ENCODE peak calls at places on chromosome 14, in four cellular contexts. S is HFF-Myc, D is fibroblast of lung, B is left ventricle myocardium inferior. Y is an unnamed sample.
A peak's percentile ranks its signal among the peaks of the same experiment; 100 is the strongest.

GRCh38 chr14:78848234-78848820 is 678.2 kb downstream of the NRXN3 start:
- DNase-seq in B (no peak), S (no peak), D (peak; percentile 20), Y (no peak)

GRCh38 chr14:68758301-68758700 is 34.6 kb downstream of the ZFP36L1 start:
- DNase-seq in D (no peak), B (no peak), S (no peak), Y (no peak)

GRCh38 chr14:32588448-32589320 is 259.6 kb downstream of the AKAP6 start:
- DNase-seq in S (no peak), D (peak; percentile 55), B (no peak), Y (no peak)

GRCh38 chr14:49767473-49768300 is at the start of gene KLHDC2:
- DNase-seq in B (peak; percentile 92), D (peak; percentile 91), S (no peak), Y (peak; percentile 75)

GRCh38 chr14:29240046-29240445 is 473.5 kb downstream of the FOXG1 start:
- DNase-seq in S (no peak), B (no peak), D (peak; percentile 93), Y (no peak)

GRCh38 chr14:67357583-67358354 is 1.8 kb downstream of the ATP6V1D start:
- DNase-seq in B (no peak), S (no peak), D (peak; percentile 30), Y (no peak)

GRCh38 chr14:105519946-105520698 is 6.3 kb upstream of the TMEM121 start:
- DNase-seq in D (no peak), S (no peak), B (no peak), Y (no peak)

GRCh38 chr14:20630340-20631022 is 11.0 kb downstream of the OR6S1 start:
- DNase-seq in B (no peak), D (peak; percentile 27), S (peak; percentile 67), Y (no peak)

GRCh38 chr14:105168979-105169507 is 467 bp upstream of the JAG2 start:
- DNase-seq in B (no peak), D (no peak), S (no peak), Y (no peak)

GRCh38 chr14:51539571-51540037 is 112.1 kb upstream of the FRMD6 start:
- DNase-seq in B (no peak), D (peak; percentile 98), S (peak; percentile 76), Y (no peak)

GRCh38 chr14:26888592-26888991 is 290.8 kb upstream of the NOVA1 start:
- DNase-seq in B (no peak), S (no peak), D (no peak), Y (no peak)

GRCh38 chr14:25086081-25086480 is 36.1 kb upstream of the STXBP6 start:
- DNase-seq in S (no peak), D (no peak), B (no peak), Y (no peak)

GRCh38 chr14:97376310-97376709 is 579.1 kb downstream of the VRK1 start:
- DNase-seq in D (no peak), S (no peak), B (no peak), Y (no peak)

GRCh38 chr14:102280376-102280962 is 24.5 kb downstream of the MOK start:
- DNase-seq in S (peak; percentile 48), D (peak; percentile 100), B (no peak), Y (peak; percentile 78)

GRCh38 chr14:55954108-55954507 is 164.1 kb upstream of the PELI2 start:
- DNase-seq in B (no peak), D (no peak), S (no peak), Y (no peak)

GRCh38 chr14:30214456-30215090 is 286.9 kb upstream of the PRKD1 start:
- DNase-seq in D (peak; percentile 70), B (no peak), S (peak; percentile 35), Y (peak; percentile 49)

GRCh38 chr14:81247271-81247766 is 26.6 kb upstream of the GTF2A1 start:
- DNase-seq in B (no peak), S (no peak), D (no peak), Y (no peak)

GRCh38 chr14:92523752-92524151 is 10.2 kb downstream of the RIN3 start:
- DNase-seq in B (no peak), D (no peak), S (no peak), Y (no peak)

GRCh38 chr14:100907240-100907639 is 3.7 kb upstream of the RTL1 start:
- DNase-seq in B (no peak), S (no peak), D (peak; percentile 46), Y (no peak)

GRCh38 chr14:99579077-99579836 is 24.8 kb downstream of the CCDC85C start:
- DNase-seq in S (no peak), B (no peak), D (no peak), Y (no peak)

GRCh38 chr14:57346741-57347140 is 43.6 kb upstream of the NAA30 start:
- DNase-seq in B (no peak), S (no peak), D (no peak), Y (no peak)

GRCh38 chr14:74893614-74894091 is 11.9 kb downstream of the DLST start:
- DNase-seq in B (no peak), D (no peak), S (no peak), Y (no peak)
- TF ChIP-seq CTCF in B (no peak), D (no peak), S (no peak), Y (no peak)

DNA sequence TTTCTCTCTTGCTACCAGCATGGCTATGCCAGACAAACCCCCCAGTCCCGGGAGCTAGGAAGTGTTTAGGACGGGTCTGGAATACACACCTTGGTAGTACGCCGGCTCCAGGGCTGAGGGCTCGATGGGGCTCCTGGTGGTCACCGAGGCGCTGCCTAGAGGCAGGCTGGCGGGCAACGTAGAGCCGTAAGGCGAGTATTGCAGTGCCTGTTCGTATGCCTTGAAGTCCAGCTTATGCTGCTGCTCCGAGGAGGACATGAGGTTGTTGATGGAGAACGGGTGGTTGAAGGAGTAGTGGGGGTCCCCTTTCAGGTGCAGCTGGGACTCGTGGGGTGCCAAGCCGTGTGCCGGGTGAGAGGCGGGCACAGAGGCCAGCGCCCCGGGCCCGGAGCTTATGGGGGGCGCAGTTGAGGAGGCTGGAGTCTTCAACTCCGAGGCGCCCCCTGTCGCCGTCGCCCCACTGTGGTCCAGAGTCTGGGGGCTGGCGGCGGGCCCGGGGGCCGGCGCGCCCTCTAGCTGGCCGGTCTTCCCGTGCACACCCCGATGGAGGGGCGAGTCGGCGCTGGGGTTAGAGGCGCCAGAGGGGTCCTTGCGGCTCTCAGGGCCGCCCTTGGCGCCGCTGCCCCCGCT is 3.6 kb downstream of the FOXA1 start:
- DNase-seq in B (no peak), D (no peak), S (no peak), Y (no peak)
- TF ChIP-seq CTCF in B (no peak), D (no peak), S (peak; percentile 16), Y (no peak)

GRCh38 chr14:34980337-34980900 is 2.4 kb upstream of the SRP54 start:
- DNase-seq in B (no peak), D (no peak), S (no peak), Y (no peak)
- TF ChIP-seq CTCF in B (no peak), D (no peak), S (no peak), Y (no peak)

DNA sequence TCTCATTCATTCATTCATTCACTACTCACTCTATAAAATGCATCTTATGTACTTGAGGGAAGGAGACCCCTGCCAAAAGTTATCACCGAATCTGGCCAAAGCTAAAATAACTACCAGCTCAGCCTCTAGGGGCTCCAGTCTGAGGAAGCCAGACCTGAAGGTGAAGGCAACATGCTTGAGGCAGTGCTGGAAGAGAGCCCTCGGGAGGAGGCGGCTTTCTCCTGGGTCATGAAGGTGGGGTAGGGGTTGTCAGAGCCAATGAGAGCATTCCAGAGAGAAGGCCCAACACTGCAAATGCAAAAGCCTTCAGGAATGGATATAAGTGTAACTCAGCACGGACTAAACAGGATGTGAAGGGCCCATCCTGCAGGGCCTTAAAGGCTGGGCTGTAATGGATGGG is 62.4 kb downstream of the GSC start:
- DNase-seq in S (no peak), B (no peak), D (no peak), Y (no peak)
- TF ChIP-seq CTCF in S (no peak), B (no peak), D (no peak), Y (no peak)

DNA sequence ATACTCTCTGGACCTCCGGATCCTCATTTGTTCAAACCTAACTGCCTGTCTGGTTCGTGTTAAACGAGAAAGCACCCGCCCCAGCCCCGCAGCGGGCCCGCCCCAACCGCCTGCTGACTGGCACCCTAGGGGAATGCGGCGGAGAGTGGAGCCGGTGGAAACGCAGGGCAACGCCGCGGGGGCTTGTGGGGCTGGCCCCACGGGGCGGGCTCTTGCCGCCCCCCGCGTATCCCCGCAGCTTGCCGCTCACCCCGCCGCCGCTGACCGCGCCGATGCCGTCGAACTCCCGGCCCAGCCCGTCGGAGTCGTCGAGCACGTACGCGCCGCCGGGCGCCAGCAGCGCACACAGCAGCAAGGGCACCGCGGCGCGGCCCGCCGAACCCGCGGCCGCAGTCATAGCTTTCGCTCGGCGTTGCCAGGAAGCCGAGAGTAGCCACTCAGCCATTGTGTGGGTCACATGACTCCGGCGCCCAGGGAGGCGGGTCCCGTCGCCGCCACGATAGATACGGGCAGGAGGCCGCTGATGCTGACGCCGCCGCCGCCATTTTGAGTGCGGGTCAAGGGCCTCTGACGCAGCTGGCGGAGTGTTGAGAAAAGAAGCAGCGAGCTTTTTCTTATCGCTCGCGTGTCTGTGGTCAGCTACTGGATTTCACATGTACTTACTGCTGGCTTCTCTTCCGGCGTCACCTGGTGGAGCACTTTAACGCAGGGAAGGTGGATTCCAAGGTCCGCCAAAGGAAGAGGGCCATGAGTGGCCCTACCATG is at the start of gene GALC:
- DNase-seq in S (peak; percentile 26), D (peak; percentile 94), B (peak; percentile 96), Y (peak; percentile 66)
- TF ChIP-seq CTCF in S (no peak), D (no peak), B (no peak), Y (no peak)

GRCh38 chr14:36646664-36647416 is 14.8 kb upstream of the PAX9 start:
- DNase-seq in B (no peak), D (no peak), S (no peak), Y (no peak)
- TF ChIP-seq CTCF in B (no peak), D (no peak), S (no peak), Y (peak; percentile 33)

GRCh38 chr14:64040044-64040443 is 187.2 kb downstream of the SYNE2 start:
- DNase-seq in D (peak; percentile 10), S (no peak), B (no peak), Y (no peak)
- TF ChIP-seq CTCF in D (peak; percentile 19), S (peak; percentile 9), B (peak; percentile 22), Y (peak; percentile 37)

GRCh38 chr14:73136387-73137221 is at the start of gene PSEN1:
- DNase-seq in B (peak; percentile 94), S (peak; percentile 66), D (peak; percentile 86), Y (peak; percentile 71)
- TF ChIP-seq CTCF in B (no peak), S (no peak), D (no peak), Y (no peak)

Y was measured in AG09319.